ENCODE peak calls at places on chromosomes 16 and 17, in four cellular contexts. P is HepG2; Z is stimulated activated CD4-positive, alpha-beta T cell treated with anti-CD3 and anti-CD28 coated beads, Interleukin-15, amount 100 ng/mL, for 1 hour; Y is GM13977. O is an unnamed sample.

GRCh38 chr16:54178491-54178976 is 108.1 kb downstream of the IRX3 start:
- DNase-seq in Z (no peak), P (no peak), Y (no peak), O (no peak)

GRCh38 chr17:42407289-42407836 is 15.7 kb downstream of the CAVIN1 start:
- DNase-seq in Y (peak), P (peak), Z (peak), O (peak)

GRCh38 chr17:48752399-48753288 is 24.1 kb upstream of the HOXB13 start:
- DNase-seq in Y (no peak), Z (no peak), P (no peak), O (no peak)

GRCh38 chr17:37519241-37519985 is 29.7 kb downstream of the DUSP14 start:
- DNase-seq in Z (no peak), P (no peak), Y (no peak), O (no peak)

GRCh38 chr16:48503779-48504178 is 106.2 kb downstream of the N4BP1 start:
- DNase-seq in Y (no peak), P (no peak), Z (no peak), O (no peak)

GRCh38 chr16:31073073-31073822 is 792 bp downstream of the ZNF668 start:
- DNase-seq in Z (peak), P (peak), Y (peak), O (peak)

GRCh38 chr16:51151435-51151950 is 423 bp upstream of the SALL1 start:
- DNase-seq in Y (no peak), P (peak), Z (no peak), O (no peak)

GRCh38 chr16:81263470-81264200 is 25.1 kb downstream of the BCO1 start:
- DNase-seq in P (no peak), Z (no peak), Y (no peak), O (no peak)

GRCh38 chr16:54173489-54173888 is 113.1 kb downstream of the IRX3 start:
- DNase-seq in P (no peak), Y (no peak), Z (no peak), O (no peak)

GRCh38 chr17:68600123-68600880 is 865 bp downstream of the FAM20A start:
- DNase-seq in Y (peak), Z (peak), P (peak), O (no peak)

GRCh38 chr17:42179911-42180410 is 981 bp downstream of the KCNH4 start:
- DNase-seq in Z (no peak), Y (no peak), P (peak), O (no peak)

GRCh38 chr17:49822829-49823228 is 25.0 kb downstream of the TAC4 start:
- DNase-seq in Y (no peak), Z (no peak), P (no peak), O (no peak)

GRCh38 chr17:4748687-4749086 is 9.0 kb upstream of the CXCL16 start:
- DNase-seq in Z (no peak), P (no peak), Y (no peak), O (no peak)

GRCh38 chr16:78896280-78896679 is 704.3 kb downstream of the MAF start:
- DNase-seq in Y (no peak), P (no peak), Z (no peak), O (no peak)

GRCh38 chr17:51820252-51820651 is 338.3 kb downstream of the CA10 start:
- DNase-seq in Z (no peak), Y (no peak), P (no peak), O (no peak)

GRCh38 chr16:14321542-14321941 is 250.4 kb downstream of the MRTFB start:
- DNase-seq in Y (no peak), P (no peak), Z (no peak), O (no peak)

GRCh38 chr16:66695474-66695934 is 1.0 kb downstream of the CMTM4 start:
- DNase-seq in Y (no peak), P (no peak), Z (no peak), O (no peak)

GRCh38 chr17:63848834-63849689 is 6.6 kb upstream of the SMARCD2 start:
- DNase-seq in Y (peak), Z (peak), P (peak), O (no peak)

GRCh38 chr17:32584792-32585191 is 98.0 kb downstream of the CDK5R1 start:
- DNase-seq in P (no peak), Z (no peak), Y (no peak), O (no peak)

GRCh38 chr17:50210249-50211225 is 9.1 kb upstream of the COL1A1 start:
- DNase-seq in Y (no peak), P (peak), Z (no peak), O (no peak)

GRCh38 chr16:66590322-66590721 is 11.1 kb downstream of the CMTM2 start:
- DNase-seq in Z (no peak), Y (peak), P (no peak), O (no peak)

GRCh38 chr17:40646791-40647548 is 648 bp downstream of the SMARCE1 start:
- DNase-seq in Y (peak), P (peak), Z (no peak), O (peak)

GRCh38 chr16:57000271-57001025 is 11.1 kb downstream of the NLRC5 start:
- DNase-seq in P (no peak), Y (no peak), Z (no peak), O (no peak)

GRCh38 chr16:72112906-72113615 is 19.4 kb downstream of the DHX38 start:
- DNase-seq in Y (no peak), Z (no peak), P (no peak), O (no peak)

GRCh38 chr16:1950047-1950446 is 4.4 kb downstream of the RPL3L start:
- DNase-seq in P (no peak), Y (no peak), Z (no peak), O (no peak)

GRCh38 chr17:80878876-80879722 is 112.5 kb upstream of the CHMP6 start:
- DNase-seq in Z (no peak), Y (no peak), P (no peak), O (no peak)

GRCh38 chr16:35798885-35799426 is 2339.5 kb downstream of the TP53TG3F start:
- DNase-seq in Y (no peak), P (no peak), Z (no peak), O (no peak)

GRCh38 chr16:79826732-79827514 is 226.4 kb upstream of the MAF start:
- DNase-seq in Y (no peak), Z (no peak), P (no peak), O (no peak)

GRCh38 chr16:51374346-51374745 is 223.3 kb upstream of the SALL1 start:
- DNase-seq in Y (no peak), Z (no peak), P (no peak), O (no peak)

GRCh38 chr16:55495616-55496289 is 13.1 kb upstream of the LPCAT2 start:
- DNase-seq in Y (no peak), P (peak), Z (no peak), O (no peak)

GRCh38 chr16:31071861-31072260 is 2.2 kb downstream of the ZNF668 start:
- DNase-seq in P (no peak), Y (no peak), Z (no peak), O (no peak)